ENCODE peak calls at places on chromosomes 5 and 9, in seven cellular contexts. K is breast epithelium, D is mesothelial cell of epicardium, H is body of pancreas, L is lung, Y is choroid plexus epithelial cell, F is AG09309. B is an unnamed sample.

GRCh38 chr5:2523180-2523579 is 228.3 kb downstream of the IRX2 start:
- DNase-seq in D (no peak), H (no peak), L (no peak), F (no peak), K (no peak), Y (no peak), B (no peak)

GRCh38 chr9:75142208-75142607 is 53.9 kb downstream of the OSTF1 start:
- DNase-seq in L (no peak), F (no peak), H (no peak), D (no peak), K (no peak), Y (no peak), B (no peak)

GRCh38 chr9:118290116-118290515 is 585.9 kb downstream of the TLR4 start:
- DNase-seq in Y (no peak), L (no peak), F (no peak), H (no peak), K (no peak), D (no peak), B (no peak)

GRCh38 chr5:132459031-132459982 is 31.3 kb downstream of the IRF1 start:
- DNase-seq in H (no peak), K (no peak), D (no peak), L (peak), F (peak), Y (peak), B (no peak)

GRCh38 chr5:67542489-67542888 is 345.9 kb upstream of the CD180 start:
- DNase-seq in D (no peak), H (no peak), Y (no peak), K (no peak), F (no peak), L (no peak), B (no peak)

GRCh38 chr5:128537306-128537998 is 593 bp downstream of the FBN2 start:
- DNase-seq in D (peak), H (peak), Y (peak), L (no peak), K (no peak), F (peak), B (no peak)

GRCh38 chr5:90657788-90658187 is 99.2 kb downstream of the ADGRV1 start:
- DNase-seq in K (no peak), L (no peak), H (no peak), Y (no peak), D (no peak), F (no peak), B (no peak)

GRCh38 chr5:143788401-143788800 is 23.6 kb upstream of the HMHB1 start:
- DNase-seq in D (no peak), H (no peak), Y (no peak), L (no peak), F (no peak), K (no peak), B (no peak)

GRCh38 chr5:142826741-142827492 is 56.7 kb downstream of the ARHGAP26 start:
- DNase-seq in F (no peak), H (peak), K (no peak), D (no peak), L (no peak), Y (peak), B (no peak)

GRCh38 chr5:103258957-103259704 is 568 bp downstream of the MACIR start:
- DNase-seq in H (peak), L (peak), K (peak), D (peak), Y (peak), F (no peak), B (no peak)

GRCh38 chr5:103254921-103255320 is 3.6 kb upstream of the MACIR start:
- DNase-seq in Y (peak), H (no peak), K (no peak), L (no peak), F (no peak), D (no peak), B (no peak)

GRCh38 chr5:103255666-103256065 is 2.9 kb upstream of the MACIR start:
- DNase-seq in L (no peak), K (no peak), F (no peak), Y (no peak), H (no peak), D (no peak), B (no peak)

GRCh38 chr5:103258368-103258956 is at the start of gene MACIR:
- DNase-seq in K (peak), D (peak), L (peak), H (peak), F (peak), Y (peak), B (peak)

GRCh38 chr5:103256178-103256577 is 2.4 kb upstream of the MACIR start:
- DNase-seq in H (peak), L (no peak), D (no peak), F (no peak), Y (no peak), K (no peak), B (no peak)
- TF ChIP-seq CTCF in H (peak), L (no peak), D (no peak), F (no peak), Y (peak), K (no peak), B (peak)

DNA sequence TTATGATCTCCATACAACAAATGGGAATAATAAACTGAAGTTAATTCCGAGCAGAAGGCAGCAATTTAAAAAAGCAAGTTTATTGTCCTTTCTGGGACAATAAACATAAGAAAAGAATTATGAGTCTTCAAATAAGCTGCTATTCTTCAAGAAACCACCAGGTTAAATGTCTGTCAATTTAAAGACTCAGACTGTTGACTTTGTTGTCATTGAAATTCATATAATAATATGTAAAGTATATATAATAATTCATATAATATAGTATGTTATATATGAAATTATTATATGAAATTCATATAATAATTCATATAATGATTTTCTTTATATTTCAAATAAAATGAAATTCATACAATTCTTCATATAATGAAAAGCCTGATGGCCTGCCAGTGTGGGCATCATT is 497.5 kb upstream of the RGMB start:
- DNase-seq in D (no peak), Y (no peak), L (no peak), F (no peak), H (no peak), K (no peak), B (no peak)
- TF ChIP-seq CTCF in D (peak), Y (peak), L (no peak), F (no peak), H (no peak), K (no peak), B (no peak)

GRCh38 chr9:83235524-83235923 is 172.6 kb upstream of the RASEF start:
- DNase-seq in D (no peak), H (no peak), L (no peak), F (no peak), K (no peak), Y (no peak), B (no peak)

GRCh38 chr9:83236029-83236696 is 173.2 kb upstream of the RASEF start:
- DNase-seq in F (no peak), D (no peak), H (no peak), K (no peak), Y (no peak), L (no peak), B (no peak)

GRCh38 chr9:83234541-83234940 is 171.6 kb upstream of the RASEF start:
- DNase-seq in D (no peak), F (no peak), Y (no peak), H (peak), L (no peak), K (no peak), B (no peak)

GRCh38 chr9:83233647-83234046 is 170.7 kb upstream of the RASEF start:
- DNase-seq in L (no peak), K (no peak), D (no peak), H (no peak), Y (no peak), F (no peak), B (no peak)

DNA sequence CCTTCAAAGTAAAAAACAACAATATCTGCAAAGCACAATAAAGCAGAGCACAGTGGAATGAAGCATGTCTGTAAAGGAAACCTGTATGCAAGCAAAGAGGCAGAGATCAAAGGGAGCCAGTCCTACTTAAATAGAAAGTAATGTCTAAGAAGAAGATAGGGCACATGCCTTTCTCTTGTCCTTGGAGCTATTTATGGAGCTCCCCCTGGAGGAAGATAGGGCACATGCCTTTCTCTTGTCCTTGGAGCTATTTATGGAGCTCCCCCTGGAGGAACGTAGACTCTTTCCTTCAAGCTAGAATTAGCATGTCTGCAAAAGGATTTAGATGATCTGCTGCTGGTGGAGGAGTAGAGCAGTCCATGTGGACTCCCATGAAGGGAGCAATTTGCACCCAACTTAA is 168.1 kb upstream of the RASEF start:
- DNase-seq in K (no peak), D (no peak), Y (peak), L (no peak), H (no peak), F (no peak), B (no peak)
- TF ChIP-seq CTCF in K (no peak), D (no peak), Y (peak), L (no peak), H (no peak), F (peak), B (peak)

GRCh38 chr5:35647128-35647527 is 29.5 kb downstream of the SPEF2 start:
- DNase-seq in D (no peak), L (no peak), H (no peak), K (no peak), Y (no peak), F (no peak), B (no peak)

GRCh38 chr5:35640623-35641022 is 23.0 kb downstream of the SPEF2 start:
- DNase-seq in D (no peak), K (no peak), H (no peak), F (no peak), Y (peak), L (no peak), B (no peak)

GRCh38 chr5:35647712-35648111 is 30.0 kb downstream of the SPEF2 start:
- DNase-seq in H (no peak), D (no peak), K (no peak), F (no peak), Y (no peak), L (no peak), B (no peak)

DNA sequence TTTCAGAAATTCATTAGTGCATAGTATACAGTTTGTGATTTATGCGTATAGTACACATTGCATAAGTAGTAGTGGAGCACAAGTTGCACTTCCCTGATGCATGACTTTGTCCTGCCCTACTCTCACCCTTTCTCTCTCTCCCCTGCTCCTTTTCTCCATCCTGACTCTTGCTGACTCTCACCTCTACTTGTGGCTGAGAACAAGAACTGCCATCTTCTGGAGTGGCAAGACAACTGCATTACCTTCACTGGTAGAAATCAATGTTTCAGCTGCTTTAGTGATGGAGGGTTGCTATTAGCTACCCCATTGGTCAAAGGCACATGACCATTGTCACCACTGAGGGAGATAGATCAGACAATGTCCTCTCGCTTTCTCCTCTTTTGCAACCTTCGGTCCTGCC is 26.9 kb downstream of the SPEF2 start:
- DNase-seq in H (no peak), K (no peak), D (no peak), Y (peak), L (no peak), F (no peak), B (no peak)
- TF ChIP-seq CTCF in H (no peak), K (no peak), D (no peak), Y (peak), L (no peak), F (no peak), B (no peak)

GRCh38 chr5:113089653-113090335 is 113.2 kb downstream of the DCP2 start:
- DNase-seq in D (no peak), Y (peak), L (no peak), F (no peak), K (no peak), H (no peak), B (no peak)

GRCh38 chr5:113093561-113093960 is 117.0 kb downstream of the DCP2 start:
- DNase-seq in Y (no peak), L (no peak), D (no peak), H (no peak), F (no peak), K (no peak), B (no peak)

GRCh38 chr5:113090336-113091106 is 113.9 kb downstream of the DCP2 start:
- DNase-seq in H (no peak), L (no peak), K (no peak), Y (no peak), F (no peak), D (no peak), B (no peak)

GRCh38 chr5:113091622-113092021 is 115.0 kb downstream of the DCP2 start:
- DNase-seq in Y (no peak), L (no peak), H (no peak), K (no peak), D (no peak), F (no peak), B (no peak)

DNA sequence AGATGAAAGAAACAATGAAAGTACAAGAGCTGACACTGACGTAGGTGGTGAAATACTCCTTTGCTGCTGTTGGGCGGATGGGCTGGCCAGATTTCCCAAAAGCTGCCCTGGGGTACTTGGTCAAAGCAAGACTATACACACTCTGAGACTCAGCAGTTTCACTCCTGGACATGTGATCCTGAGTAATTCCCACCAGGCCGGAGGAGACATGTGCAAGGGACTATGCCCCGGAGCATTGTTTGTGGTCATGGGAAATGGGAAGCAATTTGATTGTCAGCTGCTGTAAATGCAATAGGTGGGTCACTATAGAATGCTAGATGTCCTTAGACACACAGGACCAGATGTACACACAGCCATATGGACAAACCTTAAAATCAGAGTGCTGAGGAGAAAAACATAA is 116.1 kb downstream of the DCP2 start:
- DNase-seq in K (no peak), F (no peak), L (no peak), H (no peak), Y (peak), D (no peak), B (no peak)
- TF ChIP-seq CTCF in K (no peak), F (no peak), L (no peak), H (no peak), Y (no peak), D (no peak), B (no peak)